ENCODE peak calls at places on chromosomes 16 and 17, in five cellular contexts. One of them, this sample, is unnamed.

GRCh38 chr17:62163847-62164246 is 98.8 kb upstream of the MED13 start:
- DNase-seq in stimulated activated CD8-positive, alpha-beta memory T cell treated with anti-CD3 and anti-CD28 coated beads, Interleukin-4, amount 100 ng/mL, for 1 hour: no peak
- DNase-seq in OCI-M1: no peak
- DNase-seq in DMS53: peak; percentile 57
- DNase-seq in kidney epithelial cell: no peak
- DNase-seq in this sample: no peak

GRCh38 chr16:77871932-77872331 is 83.6 kb downstream of the VAT1L start:
- DNase-seq in stimulated activated CD8-positive, alpha-beta memory T cell treated with anti-CD3 and anti-CD28 coated beads, Interleukin-4, amount 100 ng/mL, for 1 hour: no peak
- DNase-seq in OCI-M1: no peak
- DNase-seq in DMS53: no peak
- DNase-seq in kidney epithelial cell: no peak
- DNase-seq in this sample: no peak

GRCh38 chr16:85402910-85403692 is 210.0 kb upstream of the GSE1 start:
- DNase-seq in stimulated activated CD8-positive, alpha-beta memory T cell treated with anti-CD3 and anti-CD28 coated beads, Interleukin-4, amount 100 ng/mL, for 1 hour: no peak
- DNase-seq in OCI-M1: peak; percentile 91
- DNase-seq in DMS53: no peak
- DNase-seq in kidney epithelial cell: no peak
- DNase-seq in this sample: no peak

GRCh38 chr17:41977991-41978390 is 11.4 kb downstream of the CNP start:
- DNase-seq in stimulated activated CD8-positive, alpha-beta memory T cell treated with anti-CD3 and anti-CD28 coated beads, Interleukin-4, amount 100 ng/mL, for 1 hour: no peak
- DNase-seq in OCI-M1: no peak
- DNase-seq in DMS53: peak; percentile 15
- DNase-seq in kidney epithelial cell: no peak
- DNase-seq in this sample: no peak

GRCh38 chr16:52497067-52497816 is 49.7 kb downstream of the TOX3 start:
- DNase-seq in stimulated activated CD8-positive, alpha-beta memory T cell treated with anti-CD3 and anti-CD28 coated beads, Interleukin-4, amount 100 ng/mL, for 1 hour: no peak
- DNase-seq in OCI-M1: no peak
- DNase-seq in DMS53: peak; percentile 77
- DNase-seq in kidney epithelial cell: no peak
- DNase-seq in this sample: no peak

GRCh38 chr17:34584805-34585416 is 5.5 kb downstream of the TMEM132E start:
- DNase-seq in stimulated activated CD8-positive, alpha-beta memory T cell treated with anti-CD3 and anti-CD28 coated beads, Interleukin-4, amount 100 ng/mL, for 1 hour: no peak
- DNase-seq in OCI-M1: peak; percentile 65
- DNase-seq in DMS53: peak; percentile 8
- DNase-seq in kidney epithelial cell: no peak
- DNase-seq in this sample: no peak

GRCh38 chr17:41547378-41547841 is 19.3 kb upstream of the KRT19 start:
- DNase-seq in stimulated activated CD8-positive, alpha-beta memory T cell treated with anti-CD3 and anti-CD28 coated beads, Interleukin-4, amount 100 ng/mL, for 1 hour: no peak
- DNase-seq in OCI-M1: no peak
- DNase-seq in DMS53: no peak
- DNase-seq in kidney epithelial cell: no peak
- DNase-seq in this sample: no peak

GRCh38 chr16:4675864-4676786 is 17.2 kb upstream of the NUDT16L1 start:
- DNase-seq in stimulated activated CD8-positive, alpha-beta memory T cell treated with anti-CD3 and anti-CD28 coated beads, Interleukin-4, amount 100 ng/mL, for 1 hour: no peak
- DNase-seq in OCI-M1: peak; percentile 3
- DNase-seq in DMS53: no peak
- DNase-seq in kidney epithelial cell: no peak
- DNase-seq in this sample: peak; percentile 29

GRCh38 chr16:89230210-89230609 is 12.7 kb downstream of the ZNF778 start:
- DNase-seq in stimulated activated CD8-positive, alpha-beta memory T cell treated with anti-CD3 and anti-CD28 coated beads, Interleukin-4, amount 100 ng/mL, for 1 hour: no peak
- DNase-seq in OCI-M1: no peak
- DNase-seq in DMS53: peak; percentile 95
- DNase-seq in kidney epithelial cell: no peak
- DNase-seq in this sample: no peak

GRCh38 chr16:75097941-75098897 is 18.4 kb downstream of the LDHD start:
- DNase-seq in stimulated activated CD8-positive, alpha-beta memory T cell treated with anti-CD3 and anti-CD28 coated beads, Interleukin-4, amount 100 ng/mL, for 1 hour: peak; percentile 28
- DNase-seq in OCI-M1: no peak
- DNase-seq in DMS53: peak; percentile 75
- DNase-seq in kidney epithelial cell: no peak
- DNase-seq in this sample: peak; percentile 37

GRCh38 chr16:2156025-2156848 is 655 bp downstream of the TRAF7 start:
- DNase-seq in stimulated activated CD8-positive, alpha-beta memory T cell treated with anti-CD3 and anti-CD28 coated beads, Interleukin-4, amount 100 ng/mL, for 1 hour: no peak
- DNase-seq in OCI-M1: peak; percentile 51
- DNase-seq in DMS53: peak; percentile 49
- DNase-seq in kidney epithelial cell: no peak
- DNase-seq in this sample: no peak

GRCh38 chr17:78401891-78402290 is 23.4 kb downstream of the PGS1 start:
- DNase-seq in stimulated activated CD8-positive, alpha-beta memory T cell treated with anti-CD3 and anti-CD28 coated beads, Interleukin-4, amount 100 ng/mL, for 1 hour: no peak
- DNase-seq in OCI-M1: no peak
- DNase-seq in DMS53: no peak
- DNase-seq in kidney epithelial cell: no peak
- DNase-seq in this sample: no peak

GRCh38 chr16:86029131-86029741 is 130.3 kb downstream of the IRF8 start:
- DNase-seq in stimulated activated CD8-positive, alpha-beta memory T cell treated with anti-CD3 and anti-CD28 coated beads, Interleukin-4, amount 100 ng/mL, for 1 hour: no peak
- DNase-seq in OCI-M1: no peak
- DNase-seq in DMS53: no peak
- DNase-seq in kidney epithelial cell: no peak
- DNase-seq in this sample: no peak

GRCh38 chr16:75193265-75193650 is 13.7 kb downstream of the CTRB2 start:
- DNase-seq in stimulated activated CD8-positive, alpha-beta memory T cell treated with anti-CD3 and anti-CD28 coated beads, Interleukin-4, amount 100 ng/mL, for 1 hour: no peak
- DNase-seq in OCI-M1: no peak
- DNase-seq in DMS53: no peak
- DNase-seq in kidney epithelial cell: no peak
- DNase-seq in this sample: no peak

GRCh38 chr16:9808210-9808609 is 374.0 kb downstream of the GRIN2A start:
- DNase-seq in stimulated activated CD8-positive, alpha-beta memory T cell treated with anti-CD3 and anti-CD28 coated beads, Interleukin-4, amount 100 ng/mL, for 1 hour: no peak
- DNase-seq in OCI-M1: no peak
- DNase-seq in DMS53: no peak
- DNase-seq in kidney epithelial cell: no peak
- DNase-seq in this sample: no peak

GRCh38 chr17:66580601-66581385 is 254.1 kb upstream of the CACNG5 start:
- DNase-seq in stimulated activated CD8-positive, alpha-beta memory T cell treated with anti-CD3 and anti-CD28 coated beads, Interleukin-4, amount 100 ng/mL, for 1 hour: no peak
- DNase-seq in OCI-M1: no peak
- DNase-seq in DMS53: no peak
- DNase-seq in kidney epithelial cell: no peak
- DNase-seq in this sample: no peak

GRCh38 chr17:73291260-73291801 is 20.5 kb downstream of the CDC42EP4 start:
- DNase-seq in stimulated activated CD8-positive, alpha-beta memory T cell treated with anti-CD3 and anti-CD28 coated beads, Interleukin-4, amount 100 ng/mL, for 1 hour: no peak
- DNase-seq in OCI-M1: peak; percentile 94
- DNase-seq in DMS53: no peak
- DNase-seq in kidney epithelial cell: peak; percentile 70
- DNase-seq in this sample: no peak